ENCODE peak calls at places on chromosome 19, in four cellular contexts. O is SK-N-SH, J is H1, V is HepG2. Y is an unnamed sample.
A peak's percentile ranks its signal among the peaks of the same experiment; 100 is the strongest.

GRCh38 chr19:29508181-29508580 is 17.6 kb upstream of the VSTM2B start:
- DNase-seq in O (no peak), J (no peak), V (no peak), Y (no peak)

GRCh38 chr19:32201661-32202060 is 143.7 kb upstream of the ZNF507 start:
- DNase-seq in O (no peak), J (no peak), V (no peak), Y (no peak)

GRCh38 chr19:32227561-32228165 is 117.7 kb upstream of the ZNF507 start:
- DNase-seq in O (no peak), J (no peak), V (no peak), Y (no peak)

GRCh38 chr19:41327499-41328156 is 17.7 kb downstream of the CCDC97 start:
- DNase-seq in O (peak; percentile 44), J (no peak), V (no peak), Y (no peak)

GRCh38 chr19:28867978-28868377 is 345.0 kb downstream of the UQCRFS1 start:
- DNase-seq in O (no peak), J (no peak), V (no peak), Y (no peak)

GRCh38 chr19:12793290-12794195 is 2.3 kb downstream of the JUNB start:
- DNase-seq in O (peak; percentile 93), J (no peak), V (peak; percentile 86), Y (peak; percentile 81)

GRCh38 chr19:47135156-47135555 is 4.5 kb downstream of the SAE1 start:
- DNase-seq in O (no peak), J (no peak), V (no peak), Y (no peak)

GRCh38 chr19:46413262-46414031 is at the start of gene CCDC8:
- DNase-seq in O (no peak), J (peak; percentile 86), V (no peak), Y (no peak)

GRCh38 chr19:54325194-54325621 is 12.2 kb upstream of the LILRA5 start:
- DNase-seq in O (peak; percentile 59), J (no peak), V (peak; percentile 30), Y (no peak)

GRCh38 chr19:746208-746819 is 4.6 kb upstream of the MISP start:
- DNase-seq in O (no peak), J (no peak), V (no peak), Y (no peak)

GRCh38 chr19:38736413-38737280 is 7.6 kb downstream of the CAPN12 start:
- DNase-seq in O (peak; percentile 93), J (peak; percentile 36), V (no peak), Y (peak; percentile 17)

GRCh38 chr19:45767410-45767880 is 1.6 kb downstream of the SIX5 start:
- DNase-seq in O (no peak), J (no peak), V (peak; percentile 78), Y (no peak)

GRCh38 chr19:44050740-44051653 is 839 bp upstream of the ZNF223 start:
- DNase-seq in O (no peak), J (no peak), V (no peak), Y (no peak)

GRCh38 chr19:42568006-42568405 is 26.7 kb downstream of the CEACAM8 start:
- DNase-seq in O (no peak), J (no peak), V (no peak), Y (no peak)

GRCh38 chr19:42561512-42561911 is 33.2 kb downstream of the CEACAM8 start:
- DNase-seq in O (no peak), J (no peak), V (no peak), Y (no peak)

GRCh38 chr19:42567567-42567966 is 27.2 kb downstream of the CEACAM8 start:
- DNase-seq in O (no peak), J (no peak), V (no peak), Y (no peak)

GRCh38 chr19:42560731-42561130 is 32.5 kb upstream of the CEACAM1 start:
- DNase-seq in O (no peak), J (no peak), V (no peak), Y (no peak)

DNA sequence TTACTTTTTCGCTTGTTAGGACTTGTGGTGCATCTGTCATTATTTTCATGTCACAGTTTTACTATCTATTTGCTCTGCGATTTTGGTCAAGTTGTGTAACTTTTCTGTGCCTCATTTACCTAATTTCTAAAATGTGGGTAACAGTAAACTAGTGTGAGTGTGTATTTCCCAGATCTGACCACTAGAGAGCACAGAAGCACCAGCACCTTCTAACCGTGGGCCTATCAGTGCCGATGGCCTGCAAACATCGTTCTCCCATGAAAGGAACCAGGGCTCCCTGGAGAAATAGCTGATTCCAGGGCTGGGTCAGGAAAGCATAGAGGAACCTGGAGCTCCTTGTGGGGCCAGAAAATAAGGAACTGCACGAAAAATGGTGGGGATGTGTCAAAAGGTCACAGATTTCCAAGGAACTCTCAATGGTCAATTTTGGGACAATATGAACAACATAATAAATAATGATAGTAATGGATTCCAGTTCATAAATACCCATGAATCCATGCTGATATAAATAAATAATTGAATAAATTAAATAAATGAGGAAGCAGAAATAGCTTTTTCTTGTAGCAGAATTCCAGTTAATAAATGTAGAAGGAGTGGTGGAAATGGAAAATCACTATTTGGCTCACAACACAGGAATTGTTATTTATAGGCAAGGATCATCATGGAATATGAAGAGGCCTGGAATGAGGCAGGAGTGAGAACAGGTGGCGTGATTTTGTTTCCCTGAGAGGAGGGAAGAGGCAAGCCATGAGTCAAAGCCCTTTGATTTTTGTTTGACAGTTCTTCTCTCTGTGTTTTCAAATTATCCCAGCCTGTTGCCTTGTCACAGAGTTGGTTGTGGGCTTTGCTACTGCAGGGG is 31.1 kb downstream of the CEACAM8 start:
- DNase-seq in O (peak; percentile 63), J (no peak), V (peak; percentile 39), Y (no peak)
- TF ChIP-seq TCF12 in O (no peak), J (no peak), V (no peak), Y (no peak)

DNA sequence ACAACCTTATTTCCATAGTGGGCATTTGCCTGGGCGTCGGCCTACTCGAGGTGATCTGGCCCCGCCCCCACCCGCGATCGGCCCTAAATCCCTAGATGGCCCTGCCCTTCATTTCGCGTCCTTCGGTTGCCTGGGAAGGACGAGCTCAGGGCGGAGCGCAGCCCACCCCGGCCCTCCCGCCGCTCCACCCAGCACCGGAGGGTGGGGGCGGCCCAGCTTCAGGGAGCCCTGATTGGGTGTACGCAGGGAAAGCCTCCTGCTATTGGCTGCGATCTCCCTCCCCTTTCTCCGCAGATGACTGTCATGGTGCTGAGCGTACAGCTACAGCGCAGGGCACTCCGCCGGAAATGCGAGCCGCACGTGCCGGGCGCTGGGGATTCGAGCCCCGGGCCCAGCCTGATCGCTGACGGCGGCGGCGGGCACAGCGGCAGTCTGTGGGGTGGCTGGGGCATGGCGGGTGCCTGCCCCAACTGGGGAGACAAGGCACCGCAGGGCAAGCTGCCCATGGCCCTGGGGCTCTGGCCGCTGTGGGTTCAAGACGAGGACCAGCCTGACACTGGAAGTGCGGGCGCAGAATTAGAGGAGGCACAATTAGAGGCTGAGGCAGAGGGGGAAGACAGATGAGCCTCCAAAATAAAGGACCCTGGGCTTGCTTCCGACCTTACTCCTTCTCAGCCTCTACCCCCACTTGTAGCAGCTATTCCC is 4.3 kb downstream of the CD37 start:
- DNase-seq in O (peak; percentile 90), J (peak; percentile 92), V (no peak), Y (no peak)
- TF ChIP-seq TCF12 in O (no peak), J (no peak), V (no peak), Y (no peak)

DNA sequence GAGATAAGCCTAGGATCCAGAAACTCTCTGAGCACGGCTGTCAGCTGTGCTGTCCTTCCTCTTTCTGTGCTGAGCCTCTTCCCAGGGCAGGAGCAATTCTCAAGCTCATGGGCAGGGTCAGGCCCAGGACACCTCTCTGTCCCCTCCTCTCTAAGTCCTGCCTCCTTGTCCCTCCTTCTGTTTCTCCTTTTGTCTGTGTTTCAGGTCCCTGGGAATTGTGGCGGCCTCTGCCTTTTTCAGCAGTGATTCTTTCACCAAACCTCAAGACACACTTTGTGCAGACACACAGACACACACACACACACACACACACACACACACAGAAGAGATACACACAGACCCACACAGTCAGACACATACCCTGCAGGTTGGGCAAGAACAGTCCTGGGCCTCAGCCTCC is at the start of gene PSG1:
- DNase-seq in O (no peak), J (no peak), V (no peak), Y (no peak)
- TF ChIP-seq TCF12 in O (no peak), J (no peak), V (no peak), Y (no peak)

DNA sequence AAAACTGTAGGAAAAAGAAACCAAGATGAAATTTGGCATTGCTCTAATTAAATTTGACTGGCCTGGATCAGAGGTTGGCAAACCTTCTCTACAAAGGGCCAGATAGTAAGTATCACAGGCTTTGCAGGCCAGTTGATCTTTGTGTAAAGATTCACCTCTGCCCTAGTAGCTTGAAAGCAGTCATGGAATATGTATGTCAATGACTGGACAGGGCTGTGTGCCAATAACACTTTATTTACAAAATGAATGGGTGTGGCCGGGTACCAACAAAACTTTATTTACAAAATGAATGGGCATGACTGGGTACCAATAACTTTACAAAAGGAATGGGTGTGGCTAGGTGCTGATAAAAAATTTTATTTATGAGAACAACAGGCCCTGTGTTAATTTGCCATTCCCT is 20.0 kb downstream of the SIN3B start:
- DNase-seq in O (no peak), J (no peak), V (no peak), Y (no peak)
- TF ChIP-seq TCF12 in O (no peak), J (no peak), V (no peak), Y (no peak)

DNA sequence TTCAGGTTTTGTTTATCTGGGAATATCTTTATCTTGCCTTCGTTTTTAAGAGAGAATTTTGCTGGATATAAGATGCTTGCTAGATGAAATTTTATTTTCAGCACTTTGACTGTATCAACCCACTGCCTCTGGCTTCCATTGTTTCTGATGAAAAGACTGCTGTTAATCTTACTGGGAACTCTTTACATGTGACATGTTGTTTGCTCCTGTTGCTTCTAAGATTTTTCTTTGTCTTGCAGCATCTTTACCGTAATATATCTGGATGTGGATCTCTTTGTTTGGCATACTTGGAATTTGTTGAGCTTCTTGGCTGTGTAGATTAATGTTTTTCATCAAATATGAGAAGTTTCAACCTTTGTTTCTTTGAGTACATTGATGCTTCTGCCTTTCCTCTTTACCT is 18.0 kb upstream of the CEBPG start:
- DNase-seq in O (no peak), J (no peak), V (no peak), Y (no peak)
- TF ChIP-seq TCF12 in O (no peak), J (no peak), V (no peak), Y (no peak)

GRCh38 chr19:18310966-18311365 is 11.9 kb downstream of the LSM4 start:
- DNase-seq in O (no peak), J (no peak), V (no peak), Y (no peak)
- TF ChIP-seq TCF12 in O (no peak), J (no peak), V (no peak), Y (no peak)

DNA sequence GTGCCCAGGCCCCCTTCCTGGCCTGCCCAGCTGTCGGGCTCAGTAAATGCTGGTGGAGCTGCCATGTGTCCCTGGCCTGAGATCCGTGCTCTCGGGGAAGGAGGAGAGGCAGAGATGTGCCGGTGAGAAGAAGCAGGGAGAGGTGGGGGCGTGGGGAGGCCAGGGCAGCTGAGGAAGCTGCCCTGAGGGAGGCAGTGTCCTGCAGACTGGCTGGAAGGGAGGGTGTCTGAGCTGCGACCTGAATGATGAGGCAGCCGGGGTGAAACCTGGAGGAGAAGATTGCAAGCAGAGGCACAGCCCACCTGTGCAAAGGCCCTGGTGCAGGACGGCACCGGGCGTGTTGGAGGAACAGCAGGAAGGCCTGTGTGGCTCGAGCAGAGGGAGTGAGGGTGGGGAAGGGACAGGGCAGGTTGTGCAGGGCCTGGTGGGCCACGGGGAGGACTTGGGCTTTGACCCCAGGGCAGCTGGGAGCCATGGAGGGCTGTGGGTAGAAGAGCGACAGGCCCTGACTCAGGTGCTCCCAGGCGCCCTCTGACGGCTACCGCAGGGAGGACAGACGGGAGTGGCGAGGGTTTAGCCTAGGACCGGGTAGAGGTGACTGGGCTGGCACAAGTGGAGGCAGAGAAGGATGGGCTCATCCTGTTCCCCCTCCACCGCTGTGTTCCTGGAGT is 14.0 kb upstream of the CELF5 start:
- DNase-seq in O (peak; percentile 90), J (peak; percentile 34), V (peak; percentile 29), Y (no peak)
- TF ChIP-seq TCF12 in O (no peak), J (no peak), V (no peak), Y (peak; percentile 8)

Y was measured in GM12878.